ENCODE peak calls at places on chromosome 21, in ten cellular contexts. H is CD8-positive, alpha-beta T cell; Z is aorta; B is cardiac muscle cell; L is kidney; W is lower lobe of right lung; D is lower leg skin; I is left lung; Q is AG09309; P is AG04450. F is an unnamed sample.

GRCh38 chr21:25515484-25516405 is 91.5 kb downstream of the MRPL39 start:
- DNase-seq in D (no peak), L (no peak), B (peak), Q (no peak), H (no peak), I (no peak), Z (no peak), P (peak), W (no peak), F (no peak)

GRCh38 chr21:16309250-16309971 is 579.6 kb downstream of the USP25 start:
- DNase-seq in L (no peak), Z (no peak), B (no peak), I (no peak), H (no peak), Q (no peak), D (no peak), W (no peak), P (no peak), F (no peak)

GRCh38 chr21:35217504-35218060 is 168.5 kb upstream of the RUNX1 start:
- DNase-seq in B (no peak), Z (no peak), Q (peak), L (peak), H (no peak), I (no peak), P (no peak), D (no peak), W (no peak), F (no peak)

GRCh38 chr21:31162827-31163226 is 124.6 kb upstream of the KRTAP19-8 start:
- DNase-seq in P (no peak), H (no peak), D (no peak), L (no peak), Z (no peak), Q (no peak), I (no peak), W (no peak), B (no peak), F (no peak)

GRCh38 chr21:45356251-45356650 is 48.7 kb upstream of the COL18A1 start:
- DNase-seq in L (peak), Z (no peak), B (no peak), Q (no peak), W (peak), D (no peak), P (no peak), H (no peak), I (peak), F (no peak)

GRCh38 chr21:25342811-25343210 is 264.5 kb downstream of the MRPL39 start:
- DNase-seq in Q (peak), H (no peak), L (no peak), Z (no peak), W (no peak), B (no peak), D (no peak), P (no peak), I (no peak), F (no peak)

GRCh38 chr21:15761508-15762100 is 31.8 kb downstream of the USP25 start:
- DNase-seq in Z (no peak), B (no peak), D (no peak), Q (no peak), H (no peak), I (no peak), L (no peak), P (no peak), W (no peak), F (no peak)

GRCh38 chr21:45515241-45516061 is 26.8 kb downstream of the SLC19A1 start:
- DNase-seq in Q (no peak), P (no peak), W (peak), H (no peak), D (no peak), B (no peak), I (peak), Z (peak), L (peak), F (peak)

GRCh38 chr21:45543371-45543709 is 1.1 kb upstream of the SLC19A1 start:
- DNase-seq in H (peak), D (no peak), I (peak), B (no peak), Z (peak), P (no peak), Q (no peak), W (peak), L (no peak), F (no peak)

GRCh38 chr21:45986316-45987051 is 4.9 kb downstream of the COL6A1 start:
- DNase-seq in P (no peak), D (no peak), I (peak), L (peak), H (no peak), Q (no peak), B (no peak), W (no peak), Z (peak), F (peak)

GRCh38 chr21:46420241-46421190 is 38.2 kb upstream of the DIP2A start:
- DNase-seq in P (no peak), W (peak), I (peak), L (peak), B (no peak), Z (peak), H (no peak), Q (no peak), D (no peak), F (no peak)

GRCh38 chr21:28769683-28770082 is 223.0 kb downstream of the LTN1 start:
- DNase-seq in L (no peak), I (no peak), D (no peak), P (no peak), Q (peak), H (no peak), B (no peak), Z (no peak), W (no peak), F (no peak)

GRCh38 chr21:28298251-28298672 is 694.4 kb downstream of the LTN1 start:
- DNase-seq in Z (no peak), P (no peak), H (no peak), D (no peak), W (no peak), B (no peak), I (no peak), Q (no peak), L (no peak), F (no peak)

DNA sequence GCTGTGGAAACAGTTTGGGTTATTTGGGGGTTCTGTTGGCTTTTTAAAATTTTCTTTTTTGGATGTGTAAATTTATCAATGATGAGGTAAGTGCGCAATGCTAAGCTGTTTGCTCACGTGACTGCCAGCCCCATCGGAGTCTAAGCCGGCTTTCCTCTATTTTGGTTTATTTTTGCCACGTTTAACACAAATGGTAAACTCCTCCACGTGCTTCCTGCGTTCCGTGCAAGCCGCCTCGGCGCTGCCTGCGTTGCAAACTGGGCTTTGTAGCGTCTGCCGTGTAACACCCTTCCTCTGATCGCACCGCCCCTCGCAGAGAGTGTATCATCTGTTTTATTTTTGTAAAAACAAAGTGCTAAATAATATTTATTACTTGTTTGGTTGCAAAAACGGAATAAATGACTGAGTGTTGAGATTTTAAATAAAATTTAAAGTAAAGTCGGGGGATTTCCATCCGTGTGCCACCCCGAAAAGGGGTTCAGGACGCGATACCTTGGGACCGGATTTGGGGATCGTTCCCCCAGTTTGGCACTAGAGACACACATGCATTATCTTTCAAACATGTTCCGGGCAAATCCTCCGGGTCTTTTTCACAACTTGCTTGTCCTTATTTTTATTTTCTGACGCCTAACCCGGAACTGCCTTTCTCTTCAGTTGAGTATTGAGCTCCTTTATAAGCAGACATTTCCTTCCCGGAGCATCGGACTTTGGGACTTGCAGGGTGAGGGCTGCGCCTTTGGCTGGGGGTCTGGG is 3.2 kb downstream of the OLIG2 start:
- DNase-seq in D (no peak), I (peak), H (peak), Z (no peak), W (no peak), B (no peak), L (no peak), Q (no peak), P (no peak), F (no peak)
- H3K4me3 ChIP-seq in D (no peak), I (no peak), H (peak), Z (no peak), W (peak), B (no peak), L (no peak), Q (no peak), P (no peak), F (no peak)

DNA sequence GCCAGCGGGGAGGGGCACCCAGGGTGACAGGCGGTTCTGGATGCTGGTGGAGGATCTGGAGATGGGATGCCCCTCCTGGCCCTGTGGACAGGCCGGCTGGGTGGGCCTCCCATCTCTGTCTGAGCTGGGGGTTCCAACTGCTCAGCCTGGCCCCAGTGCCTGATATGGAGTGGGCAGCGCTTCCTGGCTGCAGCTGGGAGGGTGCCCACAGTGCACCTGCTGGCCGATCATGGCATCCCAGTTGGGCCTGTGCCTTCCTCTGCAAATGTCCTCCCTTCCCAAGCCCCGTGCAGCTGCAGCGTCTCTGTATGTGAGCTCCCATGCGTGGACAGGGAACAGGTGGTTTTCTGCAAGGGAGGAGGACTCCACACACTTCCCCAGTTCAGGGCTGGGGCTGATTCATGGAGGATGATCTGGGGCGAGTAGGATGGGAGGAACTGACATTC is 2.1 kb downstream of the PFKL start:
- DNase-seq in B (no peak), L (no peak), Q (no peak), D (no peak), P (no peak), W (no peak), I (no peak), Z (no peak), H (no peak), F (no peak)
- H3K4me3 ChIP-seq in B (no peak), L (peak), Q (no peak), D (no peak), P (no peak), W (no peak), I (no peak), Z (no peak), H (no peak), F (no peak)

GRCh38 chr21:27269646-27270045 is 302.8 kb upstream of the ADAMTS5 start:
- DNase-seq in W (no peak), B (no peak), H (no peak), L (no peak), Z (no peak), Q (peak), P (peak), D (peak), I (no peak), F (no peak)

GRCh38 chr21:27277122-27277521 is 310.2 kb upstream of the ADAMTS5 start:
- DNase-seq in W (no peak), D (no peak), I (no peak), Q (no peak), L (no peak), B (no peak), P (no peak), H (no peak), Z (no peak), F (no peak)

GRCh38 chr21:27275294-27275927 is 308.5 kb upstream of the ADAMTS5 start:
- DNase-seq in B (no peak), L (no peak), Q (peak), H (no peak), W (no peak), P (peak), Z (no peak), D (no peak), I (no peak), F (no peak)
- H3K4me3 ChIP-seq in B (no peak), L (no peak), Q (no peak), H (no peak), W (no peak), P (no peak), Z (no peak), D (no peak), I (no peak), F (no peak)

DNA sequence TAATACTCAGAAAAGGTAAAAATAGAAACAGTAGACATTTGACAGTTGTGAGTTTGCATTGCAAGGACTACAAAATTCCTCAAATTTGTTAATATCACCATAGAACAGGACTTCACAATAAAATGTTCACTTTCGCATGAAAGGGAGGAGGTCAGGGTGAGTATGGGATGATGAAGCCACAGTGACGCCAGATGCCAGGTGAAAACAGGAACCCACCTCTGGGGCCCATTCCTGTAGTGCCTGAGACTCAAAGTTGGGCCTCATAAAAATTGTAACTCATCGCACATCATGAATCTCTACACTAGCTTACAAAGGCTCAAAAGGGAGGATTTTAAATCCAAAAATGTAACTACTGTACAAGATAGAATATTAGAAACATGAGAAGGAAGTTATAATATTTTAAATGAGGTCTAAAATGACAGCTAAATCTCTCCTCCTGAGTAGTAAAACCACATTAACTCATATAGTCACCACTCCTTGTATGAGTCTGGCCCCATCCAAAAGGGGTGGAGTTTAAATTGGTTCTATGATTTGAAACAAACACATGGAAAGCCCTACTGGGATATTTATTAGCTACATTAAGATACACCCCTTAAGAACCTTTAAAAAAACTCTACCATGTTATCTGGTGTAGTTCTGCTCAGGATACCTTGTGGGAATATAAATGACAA is 93.7 kb downstream of the ETS2 start:
- DNase-seq in W (no peak), Q (no peak), D (no peak), P (no peak), B (no peak), Z (no peak), I (no peak), H (no peak), L (no peak), F (no peak)
- H3K4me3 ChIP-seq in W (no peak), Q (no peak), D (no peak), P (no peak), B (no peak), Z (no peak), I (no peak), H (no peak), L (no peak), F (no peak)

DNA sequence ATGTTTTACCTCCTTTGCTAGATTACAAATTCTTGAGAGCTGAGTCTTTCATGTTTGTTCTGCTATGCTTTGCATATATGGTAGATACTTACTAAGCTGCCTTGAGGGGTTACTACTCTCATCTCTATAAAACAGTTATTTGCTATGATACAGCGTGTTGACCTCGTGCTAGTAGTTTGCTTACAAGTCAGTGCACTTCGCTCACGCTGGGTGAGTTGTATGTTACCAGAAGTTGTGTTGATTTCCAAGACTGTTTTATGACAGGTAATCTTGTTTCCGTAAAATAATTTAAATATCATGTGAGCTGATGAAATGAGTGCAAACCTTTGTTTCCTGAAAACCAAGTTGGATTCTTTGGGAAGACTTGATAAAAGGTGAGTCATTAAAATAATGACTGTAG is 7.3 kb downstream of the MRPS6 start:
- DNase-seq in I (no peak), P (no peak), D (no peak), H (no peak), W (no peak), L (no peak), Z (no peak), B (no peak), Q (no peak), F (no peak)
- H3K4me3 ChIP-seq in I (no peak), P (no peak), D (no peak), H (no peak), W (no peak), L (no peak), Z (no peak), B (no peak), Q (no peak), F (no peak)

DNA sequence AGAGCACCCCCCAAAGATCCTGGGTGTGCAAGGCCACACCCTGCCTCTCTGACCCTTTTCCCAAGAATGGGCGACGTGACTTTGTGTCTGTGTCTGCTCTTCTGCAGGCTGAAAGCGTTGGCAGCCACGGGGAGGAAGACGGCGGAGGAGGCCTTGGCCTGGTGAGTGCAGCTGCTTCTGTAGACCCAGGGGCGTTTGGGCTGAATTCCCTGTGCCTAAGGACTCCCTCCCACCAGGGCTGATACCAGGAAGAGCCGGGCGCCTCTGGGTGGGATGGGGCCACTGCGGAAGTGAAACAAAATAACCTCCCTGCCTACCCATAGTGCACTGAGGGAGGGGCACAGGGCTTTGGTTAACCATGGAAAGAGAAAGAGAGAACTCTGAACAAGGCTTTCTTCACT is 2.5 kb downstream of the UBASH3A start:
- DNase-seq in Z (no peak), H (peak), W (no peak), D (no peak), L (no peak), P (no peak), I (no peak), Q (no peak), B (no peak), F (peak)
- H3K4me3 ChIP-seq in Z (no peak), H (peak), W (peak), D (no peak), L (no peak), P (no peak), I (peak), Q (no peak), B (no peak), F (peak)

GRCh38 chr21:41169258-41169576 is 1.3 kb downstream of the BACE2 start:
- DNase-seq in D (no peak), P (no peak), H (no peak), L (no peak), Z (no peak), I (no peak), W (no peak), Q (no peak), B (no peak), F (no peak)

GRCh38 chr21:41166947-41167346 is 1.0 kb upstream of the BACE2 start:
- DNase-seq in I (no peak), P (no peak), Z (peak), D (peak), W (no peak), Q (no peak), L (no peak), H (no peak), B (no peak), F (no peak)

GRCh38 chr21:41169701-41170100 is 1.7 kb downstream of the BACE2 start:
- DNase-seq in Q (no peak), B (no peak), D (no peak), I (no peak), W (no peak), L (no peak), P (no peak), Z (no peak), H (no peak), F (no peak)

GRCh38 chr21:41168391-41169257 is 664 bp downstream of the BACE2 start:
- DNase-seq in I (peak), H (no peak), D (peak), P (no peak), Z (peak), L (peak), B (peak), Q (no peak), W (peak), F (peak)

DNA sequence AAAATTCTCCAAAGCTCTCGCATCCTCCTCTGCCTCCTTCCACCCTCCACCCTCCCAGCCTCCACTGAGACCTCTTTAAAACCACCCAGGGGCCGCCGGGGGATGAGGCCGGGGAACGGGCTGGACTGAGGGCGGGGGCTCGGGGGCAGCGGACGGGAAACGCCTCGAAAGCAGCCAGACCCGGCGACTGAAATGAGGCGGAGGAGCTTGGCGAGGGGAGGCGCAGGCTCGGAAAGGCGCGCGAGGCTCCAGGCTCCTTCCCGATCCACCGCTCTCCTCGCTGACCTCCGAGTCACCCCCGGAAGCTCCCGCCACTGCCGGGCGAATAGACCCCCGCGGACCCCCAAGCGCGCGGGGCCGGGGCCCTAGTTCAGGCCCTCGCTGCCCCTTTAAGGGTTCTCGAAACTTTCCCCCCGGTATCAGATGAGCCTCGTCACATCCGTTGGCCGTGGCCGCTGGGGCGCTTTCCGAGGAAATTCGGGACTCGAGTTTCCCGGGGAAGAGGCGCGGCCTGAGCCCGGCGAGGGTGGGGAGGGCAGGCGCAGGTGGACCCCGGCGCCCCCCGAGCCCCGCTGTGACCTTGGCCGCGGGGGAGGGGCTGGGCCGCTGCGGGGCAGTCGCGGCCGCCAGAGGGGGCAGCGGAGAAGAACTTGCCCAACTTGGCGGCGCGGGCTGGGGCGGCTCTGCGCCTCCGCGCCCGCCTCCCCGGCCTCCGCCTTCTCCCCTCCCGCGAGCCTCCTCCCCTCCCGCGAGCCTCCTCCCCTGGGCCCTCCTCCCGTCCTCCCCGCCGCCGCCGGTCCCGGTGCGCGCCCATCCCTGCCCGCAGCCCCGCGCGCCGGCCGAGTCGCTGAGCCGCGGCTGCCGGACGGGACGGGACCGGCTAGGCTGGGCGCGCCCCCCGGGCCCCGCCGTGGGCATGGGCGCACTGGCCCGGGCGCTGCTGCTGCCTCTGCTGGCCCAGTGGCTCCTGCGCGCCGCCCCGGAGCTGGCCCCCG is at the start of gene BACE2:
- DNase-seq in L (peak), Q (peak), P (peak), Z (peak), B (peak), H (peak), I (peak), W (peak), D (peak), F (peak)
- H3K4me3 ChIP-seq in L (peak), Q (peak), P (peak), Z (peak), B (peak), H (peak), I (peak), W (peak), D (peak), F (peak)

DNA sequence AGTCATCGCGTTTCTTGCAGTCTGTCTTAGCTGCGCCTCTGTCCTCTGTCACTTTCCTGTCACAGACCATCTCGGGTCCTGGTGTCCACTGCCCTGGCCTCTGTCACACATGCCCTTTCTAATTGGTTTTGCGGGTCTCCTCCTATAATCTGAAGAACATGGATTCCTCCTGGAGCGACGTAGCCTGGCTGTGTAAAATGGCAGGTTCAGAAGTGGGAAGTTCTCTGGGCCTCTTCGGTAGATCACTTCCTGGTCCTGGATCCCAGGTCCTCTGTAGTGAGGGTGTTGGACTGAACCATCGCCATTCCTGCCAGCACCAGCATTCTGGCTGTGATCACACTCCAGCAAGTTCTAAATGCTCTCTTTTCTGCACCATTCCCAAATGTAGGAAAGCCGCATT is 857 bp downstream of the FAM3B start:
- DNase-seq in D (no peak), I (no peak), Q (no peak), Z (no peak), B (no peak), L (no peak), P (no peak), H (no peak), W (no peak), F (no peak)
- H3K4me3 ChIP-seq in D (no peak), I (peak), Q (no peak), Z (no peak), B (no peak), L (peak), P (no peak), H (no peak), W (peak), F (peak)